ENCODE peak calls at places on chromosomes 3 and 15, in five cellular contexts. One of them, this sample, is unnamed.

GRCh38 chr15:40927497-40928346 is 1.4 kb upstream of the DLL4 start:
- DNase-seq in hepatic stellate cell: no peak
- DNase-seq in non-pigmented ciliary epithelial cell: no peak
- DNase-seq in cardiac fibroblast: no peak
- DNase-seq in activated gamma-delta T cell treated with anti-CD3 and anti-CD28 coated beads, Interleukin-2, amount 50 U/mL, for 16 hours: no peak
- DNase-seq in this sample: no peak

GRCh38 chr15:90264649-90265048 is 823 bp upstream of the NGRN start:
- DNase-seq in hepatic stellate cell: no peak
- DNase-seq in non-pigmented ciliary epithelial cell: no peak
- DNase-seq in cardiac fibroblast: no peak
- DNase-seq in activated gamma-delta T cell treated with anti-CD3 and anti-CD28 coated beads, Interleukin-2, amount 50 U/mL, for 16 hours: no peak
- DNase-seq in this sample: no peak

GRCh38 chr15:70088887-70089691 is 8.6 kb downstream of the TLE3 start:
- DNase-seq in hepatic stellate cell: no peak
- DNase-seq in non-pigmented ciliary epithelial cell: no peak
- DNase-seq in cardiac fibroblast: peak
- DNase-seq in activated gamma-delta T cell treated with anti-CD3 and anti-CD28 coated beads, Interleukin-2, amount 50 U/mL, for 16 hours: no peak
- DNase-seq in this sample: peak

GRCh38 chr3:31960793-31961431 is 20.1 kb downstream of the OSBPL10 start:
- DNase-seq in hepatic stellate cell: no peak
- DNase-seq in non-pigmented ciliary epithelial cell: no peak
- DNase-seq in cardiac fibroblast: peak
- DNase-seq in activated gamma-delta T cell treated with anti-CD3 and anti-CD28 coated beads, Interleukin-2, amount 50 U/mL, for 16 hours: no peak
- DNase-seq in this sample: peak

GRCh38 chr3:195760345-195760983 is 39.7 kb downstream of the MUC20 start:
- DNase-seq in hepatic stellate cell: no peak
- DNase-seq in non-pigmented ciliary epithelial cell: no peak
- DNase-seq in cardiac fibroblast: no peak
- DNase-seq in activated gamma-delta T cell treated with anti-CD3 and anti-CD28 coated beads, Interleukin-2, amount 50 U/mL, for 16 hours: no peak
- DNase-seq in this sample: peak

GRCh38 chr15:80878242-80878866 is 99.2 kb downstream of the CEMIP start:
- DNase-seq in hepatic stellate cell: no peak
- DNase-seq in non-pigmented ciliary epithelial cell: peak
- DNase-seq in cardiac fibroblast: peak
- DNase-seq in activated gamma-delta T cell treated with anti-CD3 and anti-CD28 coated beads, Interleukin-2, amount 50 U/mL, for 16 hours: no peak
- DNase-seq in this sample: no peak

GRCh38 chr15:24772256-24772655 is 96.7 kb downstream of the NPAP1 start:
- DNase-seq in hepatic stellate cell: no peak
- DNase-seq in non-pigmented ciliary epithelial cell: no peak
- DNase-seq in cardiac fibroblast: no peak
- DNase-seq in activated gamma-delta T cell treated with anti-CD3 and anti-CD28 coated beads, Interleukin-2, amount 50 U/mL, for 16 hours: no peak
- DNase-seq in this sample: no peak

GRCh38 chr15:62895139-62895866 is 147.2 kb upstream of the TPM1 start:
- DNase-seq in hepatic stellate cell: peak
- DNase-seq in non-pigmented ciliary epithelial cell: peak
- DNase-seq in cardiac fibroblast: peak
- DNase-seq in activated gamma-delta T cell treated with anti-CD3 and anti-CD28 coated beads, Interleukin-2, amount 50 U/mL, for 16 hours: no peak
- DNase-seq in this sample: no peak

This sample was measured in AG08396.